ENCODE peak calls at places on chromosomes 3 and 15, in six cellular contexts. K is Calu3, D is left ventricle myocardium inferior, J is Kasumi-1, N is T-cell, Z is ACHN. U is an unnamed sample.

GRCh38 chr3:192229866-192230265 is 497.5 kb downstream of the FGF12 start:
- DNase-seq in K (no peak), D (no peak), J (no peak), N (no peak), Z (no peak), U (no peak)

GRCh38 chr3:70138606-70139005 is 139.1 kb downstream of the SAMMSON start:
- DNase-seq in K (no peak), D (no peak), J (no peak), N (no peak), Z (no peak), U (no peak)

GRCh38 chr3:46442591-46443530 is 21.8 kb downstream of the LTF start:
- DNase-seq in K (peak), D (no peak), J (peak), N (no peak), Z (no peak), U (no peak)

GRCh38 chr3:169091196-169091595 is 572.3 kb downstream of the MECOM start:
- DNase-seq in K (no peak), D (no peak), J (no peak), N (no peak), Z (no peak), U (no peak)

GRCh38 chr3:146496246-146496645 is 26.9 kb upstream of the PLSCR2 start:
- DNase-seq in K (no peak), D (no peak), J (no peak), N (no peak), Z (no peak), U (no peak)

GRCh38 chr3:147493065-147493464 is 83.9 kb downstream of the ZIC1 start:
- DNase-seq in K (no peak), D (no peak), J (no peak), N (no peak), Z (no peak), U (no peak)

GRCh38 chr3:78540485-78540884 is 1227.3 kb downstream of the ROBO1 start:
- DNase-seq in K (no peak), D (no peak), J (no peak), N (no peak), Z (no peak), U (no peak)

GRCh38 chr3:131903988-131904415 is 130.8 kb downstream of the CPNE4 start:
- DNase-seq in K (peak), D (no peak), J (no peak), N (no peak), Z (peak), U (peak)

GRCh38 chr3:25573386-25574171 is 91.1 kb downstream of the TOP2B start:
- DNase-seq in K (no peak), D (no peak), J (no peak), N (no peak), Z (peak), U (no peak)

GRCh38 chr15:60727260-60727659 is 248.3 kb upstream of the ICE2 start:
- DNase-seq in K (no peak), D (no peak), J (no peak), N (no peak), Z (no peak), U (no peak)

GRCh38 chr3:2810723-2811122 is 299.5 kb downstream of the IL5RA start:
- DNase-seq in K (no peak), D (no peak), J (peak), N (no peak), Z (peak), U (no peak)

GRCh38 chr3:46870651-46871050 is 6.9 kb upstream of the PTH1R start:
- DNase-seq in K (no peak), D (no peak), J (no peak), N (no peak), Z (no peak), U (no peak)

GRCh38 chr3:34947849-34948248 is 691.5 kb upstream of the ARPP21 start:
- DNase-seq in K (no peak), D (no peak), J (no peak), N (no peak), Z (no peak), U (no peak)

GRCh38 chr3:115833074-115833473 is 209.8 kb downstream of the GAP43 start:
- DNase-seq in K (no peak), D (no peak), J (no peak), N (no peak), Z (no peak), U (no peak)

GRCh38 chr3:196739671-196740475 is at the start of gene PAK2:
- DNase-seq in K (peak), D (peak), J (peak), N (peak), Z (peak), U (peak)

GRCh38 chr3:111851511-111851954 is 7.5 kb upstream of the PHLDB2 start:
- DNase-seq in K (no peak), D (no peak), J (peak), N (no peak), Z (no peak), U (peak)

GRCh38 chr3:48897401-48898376 is 993 bp downstream of the SLC25A20 start:
- DNase-seq in K (peak), D (no peak), J (peak), N (no peak), Z (no peak), U (peak)

GRCh38 chr3:187016639-187017345 is 86.5 kb downstream of the ST6GAL1 start:
- DNase-seq in K (no peak), D (no peak), J (peak), N (no peak), Z (no peak), U (no peak)

GRCh38 chr15:69782809-69783208 is 314.9 kb downstream of the TLE3 start:
- DNase-seq in K (no peak), D (no peak), J (no peak), N (peak), Z (no peak), U (no peak)

GRCh38 chr15:66236806-66237205 is 16.7 kb downstream of the MEGF11 start:
- DNase-seq in K (no peak), D (no peak), J (no peak), N (no peak), Z (no peak), U (no peak)

GRCh38 chr3:67094769-67095168 is 96.7 kb downstream of the KBTBD8 start:
- DNase-seq in K (no peak), D (no peak), J (no peak), N (no peak), Z (no peak), U (no peak)

GRCh38 chr3:99579246-99579645 is 59.1 kb upstream of the COL8A1 start:
- DNase-seq in K (no peak), D (no peak), J (no peak), N (no peak), Z (peak), U (no peak)

GRCh38 chr3:169147246-169148008 is 516.1 kb downstream of the MECOM start:
- DNase-seq in K (peak), D (peak), J (no peak), N (no peak), Z (peak), U (peak)

GRCh38 chr15:35305906-35306305 is 220.8 kb upstream of the NANOGP8 start:
- DNase-seq in K (no peak), D (no peak), J (no peak), N (no peak), Z (peak), U (peak)

GRCh38 chr15:25504307-25504706 is 65.5 kb upstream of the UBE3A start:
- DNase-seq in K (no peak), D (no peak), J (no peak), N (no peak), Z (no peak), U (no peak)

GRCh38 chr3:78858910-78859309 is 908.9 kb downstream of the ROBO1 start:
- DNase-seq in K (no peak), D (no peak), J (no peak), N (no peak), Z (no peak), U (no peak)

GRCh38 chr15:78059110-78059839 is 18.2 kb downstream of the TBC1D2B start:
- DNase-seq in K (no peak), D (no peak), J (peak), N (no peak), Z (no peak), U (no peak)

GRCh38 chr15:80419546-80419945 is 15.4 kb downstream of the ARNT2 start:
- DNase-seq in K (peak), D (no peak), J (no peak), N (no peak), Z (no peak), U (no peak)

GRCh38 chr3:160343132-160343531 is 55.9 kb downstream of the IFT80 start:
- DNase-seq in K (no peak), D (no peak), J (peak), N (no peak), Z (peak), U (no peak)

GRCh38 chr15:52804526-52805081 is 14.5 kb upstream of the ONECUT1 start:
- DNase-seq in K (no peak), D (no peak), J (no peak), N (no peak), Z (no peak), U (peak)

GRCh38 chr3:44995142-44995770 is 19.2 kb downstream of the EXOSC7 start:
- DNase-seq in K (peak), D (no peak), J (no peak), N (no peak), Z (no peak), U (no peak)

GRCh38 chr3:44077267-44077666 is 164.4 kb upstream of the TOPAZ1 start:
- DNase-seq in K (no peak), D (no peak), J (peak), N (no peak), Z (peak), U (no peak)

GRCh38 chr3:23805228-23805880 is 401 bp upstream of the UBE2E1 start:
- DNase-seq in K (no peak), D (no peak), J (no peak), N (no peak), Z (no peak), U (peak)

GRCh38 chr15:80834906-80835305 is 55.7 kb downstream of the CEMIP start:
- DNase-seq in K (no peak), D (no peak), J (no peak), N (no peak), Z (no peak), U (no peak)